ENCODE peak calls at places on chromosomes 6 and 20, in eight cellular contexts. L is SHP77; K is CD8-positive, alpha-beta memory T cell; T is NCI-H1105; M is psoas muscle; H is AG09309; B is ACHN; N is mesenchymal stem cell. W is an unnamed sample.

GRCh38 chr20:57663241-57663640 is 43.0 kb upstream of the ZBP1 start:
- DNase-seq in H (no peak), M (no peak), B (no peak), T (no peak), K (peak), N (no peak), L (no peak), W (no peak)

GRCh38 chr6:158559895-158560786 is at the start of gene TMEM181:
- DNase-seq in K (peak), H (peak), T (peak), L (peak), B (peak), N (peak), M (peak), W (peak)

GRCh38 chr6:154733610-154734379 is 579 bp downstream of the SCAF8 start:
- DNase-seq in B (peak), L (peak), K (peak), M (peak), H (peak), N (peak), T (peak), W (peak)

GRCh38 chr6:37061157-37061804 is 55.8 kb downstream of the FGD2 start:
- DNase-seq in M (peak), T (no peak), H (no peak), L (no peak), N (no peak), K (no peak), B (no peak), W (no peak)

GRCh38 chr6:149012040-149012545 is 265.3 kb downstream of the UST start:
- DNase-seq in N (peak), L (no peak), B (peak), M (no peak), T (no peak), K (no peak), H (peak), W (peak)

GRCh38 chr6:45424628-45424955 is 46.9 kb upstream of the SUPT3H start:
- DNase-seq in B (no peak), M (no peak), H (no peak), N (no peak), T (no peak), L (no peak), K (no peak), W (no peak)

GRCh38 chr6:137867685-137868509 is 838 bp downstream of the TNFAIP3 start:
- DNase-seq in N (peak), M (peak), B (peak), H (no peak), L (no peak), T (no peak), K (peak), W (no peak)

GRCh38 chr6:44002591-44003344 is 124.5 kb downstream of the MRPL14 start:
- DNase-seq in L (no peak), N (peak), K (peak), T (no peak), H (no peak), B (peak), M (peak), W (no peak)

GRCh38 chr6:8651998-8652397 is 216.7 kb upstream of the SLC35B3 start:
- DNase-seq in H (no peak), K (no peak), L (no peak), T (no peak), N (no peak), B (no peak), M (no peak), W (no peak)

GRCh38 chr6:158703840-158704822 is 54.3 kb downstream of the SYTL3 start:
- DNase-seq in H (no peak), N (peak), M (peak), B (peak), L (peak), K (peak), T (peak), W (peak)

GRCh38 chr6:11999245-11999644 is 12.9 kb upstream of the HIVEP1 start:
- DNase-seq in L (no peak), N (no peak), H (no peak), T (no peak), B (no peak), M (no peak), K (no peak), W (no peak)

GRCh38 chr6:154479388-154480143 is 30.9 kb downstream of the CNKSR3 start:
- DNase-seq in B (peak), L (no peak), K (no peak), M (no peak), N (peak), H (no peak), T (no peak), W (no peak)

GRCh38 chr20:50169329-50169823 is 15.9 kb upstream of the PEDS1 start:
- DNase-seq in T (peak), M (peak), L (peak), H (no peak), N (peak), K (peak), B (peak), W (peak)

GRCh38 chr6:3798211-3798909 is 46.8 kb upstream of the PXDC1 start:
- DNase-seq in T (peak), H (no peak), N (no peak), K (no peak), B (peak), L (peak), M (no peak), W (no peak)

GRCh38 chr6:112831022-112831421 is 483.9 kb downstream of the RFPL4B start:
- DNase-seq in M (no peak), B (no peak), N (no peak), H (no peak), K (no peak), T (no peak), L (no peak), W (no peak)

GRCh38 chr6:30864325-30864724 is 20.0 kb upstream of the DDR1 start:
- DNase-seq in T (no peak), N (no peak), M (no peak), K (no peak), L (no peak), H (no peak), B (no peak), W (no peak)

GRCh38 chr20:12592756-12593155 is 416.0 kb upstream of the SPTLC3 start:
- DNase-seq in T (no peak), B (no peak), M (no peak), K (no peak), H (no peak), L (no peak), N (no peak), W (no peak)

GRCh38 chr6:81326856-81327561 is 425.5 kb downstream of the TENT5A start:
- DNase-seq in H (peak), T (no peak), L (no peak), K (no peak), M (no peak), N (no peak), B (no peak), W (no peak)

GRCh38 chr6:20997143-20997792 is 463.0 kb downstream of the CDKAL1 start:
- DNase-seq in T (no peak), H (no peak), B (no peak), K (no peak), M (no peak), L (no peak), N (peak), W (no peak)

GRCh38 chr6:151916680-151917164 is 109.2 kb downstream of the ESR1 start:
- DNase-seq in B (no peak), H (peak), N (peak), K (no peak), M (no peak), L (no peak), T (no peak), W (no peak)

GRCh38 chr6:123415844-123416468 is 220.8 kb downstream of the TRDN start:
- DNase-seq in H (peak), M (no peak), L (peak), K (no peak), N (peak), T (peak), B (peak), W (peak)

GRCh38 chr6:5981274-5982026 is 25.3 kb downstream of the NRN1 start:
- DNase-seq in B (peak), L (no peak), N (no peak), T (no peak), M (no peak), H (peak), K (no peak), W (no peak)

GRCh38 chr20:62591591-62591990 is 50.7 kb upstream of the SLCO4A1 start:
- DNase-seq in N (no peak), H (no peak), B (no peak), M (peak), K (no peak), L (no peak), T (no peak), W (no peak)